ENCODE peak calls at places on chromosomes 2 and 18, in six cellular contexts. H, K, V, O, Y and F are unnamed samples.

GRCh38 chr2:10432315-10433181 is 15.6 kb downstream of the ODC1 start:
- DNase-seq in K (no peak), Y (no peak), H (peak; percentile 29), O (peak; percentile 37), V (no peak), F (no peak)

GRCh38 chr2:72824224-72824842 is 1.5 kb downstream of the EXOC6B start:
- DNase-seq in H (peak; percentile 76), K (peak; percentile 54), Y (no peak), V (no peak), O (peak; percentile 14), F (no peak)

GRCh38 chr2:134774074-134774742 is 55.4 kb upstream of the TMEM163 start:
- DNase-seq in V (no peak), K (no peak), O (no peak), H (peak; percentile 11), Y (no peak), F (no peak)

GRCh38 chr2:39595116-39595515 is 70.6 kb upstream of the TMEM178A start:
- DNase-seq in Y (no peak), H (no peak), O (no peak), K (no peak), V (no peak), F (no peak)

GRCh38 chr2:230794472-230794871 is 70.3 kb upstream of the ITM2C start:
- DNase-seq in O (peak; percentile 47), H (no peak), Y (no peak), V (no peak), K (peak; percentile 43), F (no peak)

GRCh38 chr2:111168528-111168929 is 47.8 kb downstream of the BCL2L11 start:
- DNase-seq in V (peak; percentile 35), H (peak; percentile 76), K (peak; percentile 73), O (peak; percentile 84), Y (no peak), F (peak; percentile 67)

GRCh38 chr2:99552529-99552928 is 62.7 kb upstream of the REV1 start:
- DNase-seq in H (no peak), O (no peak), K (no peak), Y (no peak), V (no peak), F (no peak)

GRCh38 chr2:65317841-65318240 is 90.2 kb downstream of the ACTR2 start:
- DNase-seq in Y (no peak), V (no peak), O (no peak), H (no peak), K (no peak), F (no peak)

GRCh38 chr2:234764378-234764777 is 187.4 kb upstream of the SH3BP4 start:
- DNase-seq in K (peak; percentile 28), V (no peak), O (no peak), Y (no peak), H (no peak), F (no peak)

GRCh38 chr2:4763009-4763408 is 929.2 kb upstream of the SOX11 start:
- DNase-seq in H (no peak), O (no peak), Y (peak; percentile 54), V (no peak), K (no peak), F (no peak)

GRCh38 chr18:54294274-54294673 is 25.0 kb downstream of the POLI start:
- DNase-seq in K (no peak), H (no peak), Y (no peak), O (no peak), V (no peak), F (no peak)

GRCh38 chr2:99692785-99693184 is 203.0 kb upstream of the REV1 start:
- DNase-seq in H (no peak), V (no peak), Y (no peak), K (no peak), O (no peak), F (no peak)

GRCh38 chr2:63903003-63903402 is 61.3 kb downstream of the UGP2 start:
- DNase-seq in O (no peak), V (peak; percentile 15), K (peak; percentile 7), H (peak; percentile 8), Y (no peak), F (no peak)

GRCh38 chr2:209473930-209474419 is 50.1 kb downstream of the MAP2 start:
- DNase-seq in K (peak; percentile 88), Y (no peak), V (no peak), O (no peak), H (peak; percentile 93), F (no peak)

GRCh38 chr2:126707941-126708340 is 52.0 kb downstream of the GYPC start:
- DNase-seq in O (no peak), H (no peak), Y (no peak), K (no peak), V (no peak), F (no peak)

GRCh38 chr2:23381084-23381483 is 3.9 kb upstream of the KLHL29 start:
- DNase-seq in K (peak; percentile 29), V (no peak), O (peak; percentile 50), Y (no peak), H (peak; percentile 90), F (no peak)